ENCODE peak calls at places on chromosomes 7 and 10, in ten cellular contexts. Y is psoas muscle, O is lower lobe of right lung, X is Peyer's patch, Q is epithelial cell of esophagus, E is fibroblast of mammary gland, W is DND-41, H is lung, Z is mesothelial cell of epicardium, S is sigmoid colon. T is an unnamed sample.

GRCh38 chr10:13390604-13391522 is 42.8 kb upstream of the SEPHS1 start:
- DNase-seq in S (no peak), Q (no peak), H (no peak), Z (no peak), W (no peak), E (peak; percentile 23), Y (no peak), X (no peak), O (peak; percentile 60), T (no peak)

GRCh38 chr10:113069595-113069994 is 119.5 kb downstream of the TCF7L2 start:
- DNase-seq in E (no peak), Z (no peak), Y (no peak), Q (peak; percentile 95), W (no peak), S (no peak), O (no peak), X (no peak), H (no peak), T (no peak)

GRCh38 chr10:125012851-125013528 is 71.1 kb downstream of the ZRANB1 start:
- DNase-seq in H (no peak), E (no peak), X (no peak), Q (no peak), O (peak; percentile 19), W (no peak), Z (no peak), S (no peak), Y (peak; percentile 25), T (no peak)

GRCh38 chr7:79880312-79880711 is 254.3 kb upstream of the GNAI1 start:
- DNase-seq in W (no peak), Z (no peak), S (no peak), X (no peak), E (no peak), O (no peak), Q (no peak), Y (no peak), H (no peak), T (no peak)

GRCh38 chr10:90204956-90205695 is 503.7 kb downstream of the KIF20B start:
- DNase-seq in S (no peak), O (no peak), Q (peak; percentile 60), E (peak; percentile 83), W (no peak), X (no peak), Z (no peak), H (no peak), Y (no peak), T (no peak)

GRCh38 chr7:144508702-144509101 is 105.2 kb upstream of the NOBOX start:
- DNase-seq in W (no peak), H (no peak), O (no peak), S (no peak), Q (no peak), X (no peak), Y (no peak), E (no peak), Z (no peak), T (no peak)

GRCh38 chr7:135326636-135327280 is 93.1 kb downstream of the STRA8 start:
- DNase-seq in E (peak; percentile 23), O (no peak), Q (peak; percentile 42), H (no peak), X (no peak), W (no peak), Z (no peak), Y (no peak), S (no peak), T (no peak)

GRCh38 chr10:18400201-18400910 is 251.0 kb downstream of the NSUN6 start:
- DNase-seq in X (no peak), Q (no peak), Y (no peak), H (no peak), Z (no peak), W (no peak), S (no peak), E (no peak), O (no peak), T (peak; percentile 26)

DNA sequence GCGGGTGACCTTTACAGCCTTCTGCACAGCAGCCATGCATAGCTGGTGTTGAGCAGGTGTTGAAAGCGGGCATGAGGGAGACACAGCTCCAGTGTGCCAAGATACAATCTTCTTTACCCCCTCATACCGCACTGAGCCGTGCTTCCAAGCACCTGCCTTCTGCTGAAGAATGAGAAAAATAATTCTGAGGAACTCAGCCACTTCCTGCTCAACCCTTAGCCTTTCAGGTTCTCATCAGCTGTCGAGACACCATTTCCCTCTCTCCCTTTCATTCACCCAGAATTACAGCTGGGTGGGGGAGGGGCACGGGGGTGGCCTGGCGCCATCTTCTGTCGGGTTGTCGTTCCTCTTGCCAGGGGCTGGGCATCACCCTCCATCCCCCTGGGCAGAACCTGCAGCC is 58.6 kb downstream of the COL13A1 start:
- DNase-seq in Y (peak; percentile 20), Z (no peak), E (no peak), Q (no peak), O (no peak), H (no peak), X (no peak), W (no peak), S (no peak), T (peak; percentile 32)
- TF ChIP-seq CTCF in Y (no peak), Z (no peak), E (no peak), Q (no peak), O (no peak), H (no peak), X (no peak), W (no peak), S (no peak), T (no peak)

DNA sequence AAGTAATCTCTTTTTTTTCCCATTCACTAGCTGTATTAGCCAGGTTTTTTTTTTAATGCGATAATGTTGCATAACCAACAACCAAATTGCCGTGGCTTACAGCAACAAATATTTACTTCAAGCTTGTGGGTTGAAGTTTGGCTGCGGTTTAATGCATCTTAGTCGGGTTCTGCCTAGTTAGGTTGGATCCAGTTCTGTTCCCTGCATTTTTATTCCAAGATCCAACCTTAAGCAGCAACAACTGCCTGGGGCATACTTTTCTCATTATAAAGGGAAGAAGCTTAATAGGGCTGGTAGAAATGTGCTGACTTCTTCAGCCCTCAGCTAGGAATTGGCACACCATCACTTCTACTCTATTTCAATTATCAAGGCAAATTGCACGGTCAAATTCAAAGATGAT is 1115.5 kb upstream of the AUTS2 start:
- DNase-seq in W (no peak), E (no peak), X (no peak), H (no peak), O (no peak), Z (no peak), Q (no peak), Y (no peak), S (no peak), T (no peak)
- TF ChIP-seq CTCF in W (no peak), E (no peak), X (no peak), H (no peak), O (no peak), Z (no peak), Q (no peak), Y (no peak), S (no peak), T (no peak)

GRCh38 chr7:129052441-129052840 is 2.5 kb downstream of the TNPO3 start:
- DNase-seq in S (no peak), Q (no peak), X (no peak), O (no peak), Y (no peak), H (no peak), W (no peak), Z (no peak), E (no peak), T (no peak)

GRCh38 chr7:129053938-129054437 is 923 bp downstream of the TNPO3 start:
- DNase-seq in O (no peak), X (no peak), Z (no peak), Q (no peak), Y (no peak), H (no peak), S (no peak), E (peak; percentile 38), W (no peak), T (no peak)

GRCh38 chr7:129055294-129055816 is 444 bp upstream of the TNPO3 start:
- DNase-seq in Q (no peak), H (no peak), Z (no peak), O (no peak), W (no peak), Y (no peak), S (no peak), X (no peak), E (no peak), T (no peak)

GRCh38 chr7:129055861-129056464 is 1.1 kb upstream of the TNPO3 start:
- DNase-seq in Q (no peak), Y (no peak), S (no peak), E (no peak), Z (no peak), O (no peak), X (no peak), H (no peak), W (no peak), T (no peak)

DNA sequence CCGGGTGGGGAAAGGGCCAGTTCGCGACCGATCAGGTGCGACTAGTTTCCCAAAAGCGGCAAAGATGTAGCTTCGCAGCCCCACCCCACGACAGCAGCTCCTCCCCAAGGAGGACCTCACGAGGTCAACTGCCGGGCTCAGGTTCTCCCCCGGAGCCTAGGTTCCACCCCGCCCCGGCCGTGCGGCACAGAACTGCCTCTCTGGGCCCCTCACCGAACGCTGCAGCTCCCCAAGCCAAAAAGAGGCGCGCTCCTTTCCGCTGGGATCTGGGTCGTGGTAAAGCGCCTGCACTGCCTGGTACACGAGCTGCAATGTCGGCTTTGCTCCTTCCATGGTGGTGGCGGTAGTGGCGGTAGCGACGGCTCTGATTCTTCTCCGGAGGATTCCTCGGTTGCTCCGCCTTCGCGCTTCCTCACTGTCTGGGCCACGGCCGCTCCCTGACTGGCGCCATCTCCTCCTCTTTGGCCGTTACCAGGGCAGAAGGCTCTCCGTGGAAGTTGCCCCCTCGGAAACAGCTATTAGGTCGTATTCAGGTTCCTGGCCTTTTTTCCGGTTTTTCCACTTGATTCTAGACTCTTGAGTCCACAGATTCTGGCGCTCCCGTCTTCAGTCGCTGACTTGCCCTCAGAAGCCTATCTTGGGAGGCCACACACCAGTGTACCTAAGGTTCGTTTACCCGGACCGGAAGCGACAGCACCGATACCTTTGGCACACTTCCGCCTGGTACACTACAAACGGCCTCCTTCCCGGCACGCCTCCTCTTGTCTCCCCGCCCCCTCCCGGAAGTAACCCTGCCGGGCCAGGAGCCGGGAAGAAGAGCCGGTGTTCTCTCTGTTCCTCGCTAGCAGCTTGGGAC is at the start of gene TNPO3:
- DNase-seq in O (peak; percentile 94), Y (peak; percentile 97), W (peak; percentile 94), Q (peak; percentile 93), E (peak; percentile 87), Z (peak; percentile 90), H (peak; percentile 95), X (peak; percentile 95), S (peak; percentile 97), T (peak; percentile 94)
- TF ChIP-seq CTCF in O (no peak), Y (no peak), W (peak; percentile 21), Q (peak; percentile 20), E (no peak), Z (no peak), H (no peak), X (no peak), S (no peak), T (no peak)

DNA sequence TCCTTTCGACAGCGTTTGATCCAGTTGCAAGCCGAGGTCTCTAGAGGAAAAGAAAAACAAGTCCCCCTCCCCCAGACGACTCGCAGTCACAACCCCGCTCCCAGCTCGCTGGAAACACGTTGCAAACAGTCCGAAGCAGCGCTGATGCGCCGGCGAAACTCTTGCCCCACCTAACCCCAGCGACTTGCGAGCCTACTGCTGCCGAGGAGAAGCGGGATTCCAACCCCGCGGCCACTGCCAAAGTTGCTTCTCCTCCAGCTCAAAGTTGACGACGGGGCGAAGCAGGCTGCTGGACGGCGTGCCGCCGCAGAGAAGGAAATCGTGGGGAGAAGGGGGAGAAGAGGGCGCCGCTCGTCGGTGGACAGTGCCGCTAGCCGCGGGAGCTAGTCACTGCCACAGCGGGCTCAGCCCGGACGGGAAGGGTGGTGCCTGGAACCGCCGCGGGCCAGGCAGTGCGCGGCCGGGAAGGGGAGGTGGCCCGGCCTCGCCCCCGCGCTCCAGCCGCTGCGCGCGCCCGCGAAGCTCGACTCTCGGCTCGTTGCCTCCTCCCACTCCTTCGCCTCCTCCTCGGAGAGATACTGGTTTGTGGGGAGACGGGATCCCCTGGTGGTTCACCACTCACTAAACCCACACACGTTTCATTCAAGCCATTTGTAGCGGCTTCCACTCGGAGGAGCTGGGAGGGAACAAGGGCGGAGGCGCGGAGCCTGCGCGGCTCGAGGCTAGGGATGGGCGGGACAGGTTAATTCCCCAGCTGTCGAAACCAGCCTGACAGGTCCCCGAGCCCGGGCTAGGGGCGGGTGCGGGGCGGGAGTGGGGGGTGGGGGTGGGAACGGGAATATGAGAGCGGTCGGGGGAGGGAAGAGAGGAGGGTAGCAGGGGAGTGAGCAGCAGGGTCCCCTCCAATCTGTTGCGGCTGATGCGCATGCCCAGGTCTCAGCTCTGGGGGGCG is at the start of gene GPR37:
- DNase-seq in X (no peak), E (peak; percentile 33), O (peak; percentile 69), S (peak; percentile 74), W (no peak), Z (peak; percentile 83), H (peak; percentile 58), Y (peak; percentile 73), Q (peak; percentile 92), T (peak; percentile 49)
- TF ChIP-seq CTCF in X (peak; percentile 12), E (no peak), O (no peak), S (no peak), W (no peak), Z (peak; percentile 35), H (no peak), Y (no peak), Q (peak; percentile 49), T (no peak)